ENCODE peak calls at places on chromosomes 7 and 10, in eight cellular contexts. O is IMR-90, D is H1, G is HCT116, I is SK-N-SH, S is A549, P is HepG2, K is GM12878. X is an unnamed sample.

GRCh38 chr10:113616244-113617074 is 47.4 kb downstream of the NRAP start:
- DNase-seq in D (no peak), O (no peak), K (no peak), S (peak; percentile 21), I (peak; percentile 21), G (peak; percentile 16), P (peak; percentile 6), X (peak; percentile 23)

GRCh38 chr10:22761569-22762220 is 47.3 kb upstream of the PIP4K2A start:
- DNase-seq in I (no peak), O (peak; percentile 6), S (no peak), G (no peak), K (no peak), P (no peak), D (no peak), X (no peak)

GRCh38 chr10:89706011-89706410 is 4.6 kb downstream of the KIF20B start:
- DNase-seq in O (peak; percentile 28), P (no peak), S (no peak), K (no peak), D (no peak), I (no peak), G (no peak), X (no peak)

GRCh38 chr7:1431644-1432380 is 27.5 kb downstream of the MICALL2 start:
- DNase-seq in S (no peak), O (no peak), D (no peak), I (no peak), G (no peak), K (no peak), P (no peak), X (no peak)

GRCh38 chr7:24948739-24949138 is 31.2 kb downstream of the OSBPL3 start:
- DNase-seq in O (no peak), D (no peak), I (no peak), K (no peak), S (no peak), P (no peak), G (no peak), X (no peak)

GRCh38 chr7:90424720-90425119 is 21.5 kb downstream of the CLDN12 start:
- DNase-seq in O (no peak), I (no peak), G (no peak), S (no peak), K (peak; percentile 53), P (no peak), D (no peak), X (no peak)

GRCh38 chr10:34454590-34455289 is 360.4 kb downstream of the PARD3 start:
- DNase-seq in G (no peak), S (no peak), D (no peak), O (peak; percentile 28), P (no peak), I (no peak), K (no peak), X (no peak)

GRCh38 chr7:16934947-16935742 is 53.4 kb upstream of the AGR3 start:
- DNase-seq in S (no peak), P (no peak), K (no peak), I (no peak), D (no peak), G (peak; percentile 48), O (peak; percentile 48), X (no peak)

GRCh38 chr7:2540133-2540532 is 15.2 kb downstream of the BRAT1 start:
- DNase-seq in D (no peak), S (no peak), O (no peak), K (no peak), P (no peak), G (no peak), I (no peak), X (no peak)

DNA sequence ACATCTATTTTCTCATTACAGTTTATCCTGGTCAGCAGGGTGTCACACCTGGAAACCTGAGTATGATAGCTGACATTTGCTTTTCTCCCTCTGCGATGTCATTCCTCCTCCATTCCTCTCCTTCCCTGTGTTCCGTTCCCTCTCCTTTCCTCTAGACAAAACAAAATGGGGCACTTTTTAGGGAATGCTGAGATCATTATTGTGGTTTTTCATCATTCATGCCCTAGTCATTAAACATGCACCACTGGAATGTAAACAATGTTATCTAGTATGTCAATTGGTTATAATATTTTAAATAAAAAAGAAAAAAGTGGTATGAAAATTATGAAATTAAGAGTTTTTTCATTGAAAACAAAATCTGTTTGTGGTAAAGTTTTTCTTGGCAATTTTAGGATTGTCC is 132.6 kb downstream of the MAPK8 start:
- DNase-seq in S (no peak), K (no peak), G (no peak), O (peak; percentile 81), P (no peak), D (no peak), I (no peak), X (peak; percentile 8)
- H3K27ac ChIP-seq in S (no peak overlapping the region), K (no peak overlapping the region), G (no peak overlapping the region), O (no peak overlapping the region), P (no peak overlapping the region), D (no peak overlapping the region), I (no peak overlapping the region), X (no peak overlapping the region)

DNA sequence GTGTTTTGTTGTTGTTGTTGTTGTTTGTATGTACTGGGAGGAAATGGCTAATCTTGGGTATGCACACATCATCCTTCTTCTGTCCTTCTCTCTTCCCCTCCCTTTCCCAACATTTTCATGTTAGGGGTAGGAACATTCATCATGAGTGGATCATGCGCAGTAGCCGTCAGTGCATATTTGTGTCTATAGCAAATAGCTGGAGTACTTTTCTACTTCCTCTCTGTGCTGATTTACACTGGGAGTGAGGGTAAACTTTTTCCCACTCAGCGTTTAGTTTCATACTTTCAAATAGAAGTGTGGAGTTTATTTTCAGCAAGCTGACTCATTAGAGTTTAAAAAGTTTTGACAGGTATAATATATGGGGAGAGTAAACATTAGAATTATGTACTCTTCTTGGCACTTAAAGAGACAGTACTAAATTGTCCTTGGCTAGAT is 80.5 kb upstream of the PRKG1 start:
- DNase-seq in I (no peak), D (no peak), S (no peak), G (no peak), O (peak; percentile 89), P (no peak), K (no peak), X (no peak)
- TF ChIP-seq RAD21 in I (no peak), D (no peak), S (no peak), G (no peak), O (no peak), P (no peak), K (no peak), X (no peak)

GRCh38 chr10:118725784-118726507 is 28.8 kb downstream of the CACUL1 start:
- DNase-seq in I (peak; percentile 68), D (no peak), P (no peak), O (peak; percentile 59), G (no peak), K (no peak), S (no peak), X (no peak)
- H3K27ac ChIP-seq in I (peak overlapping the region; percentile 91), D (no peak overlapping the region), P (no peak overlapping the region), O (no peak overlapping the region), G (no peak overlapping the region), K (no peak overlapping the region), S (no peak overlapping the region), X (no peak overlapping the region)

DNA sequence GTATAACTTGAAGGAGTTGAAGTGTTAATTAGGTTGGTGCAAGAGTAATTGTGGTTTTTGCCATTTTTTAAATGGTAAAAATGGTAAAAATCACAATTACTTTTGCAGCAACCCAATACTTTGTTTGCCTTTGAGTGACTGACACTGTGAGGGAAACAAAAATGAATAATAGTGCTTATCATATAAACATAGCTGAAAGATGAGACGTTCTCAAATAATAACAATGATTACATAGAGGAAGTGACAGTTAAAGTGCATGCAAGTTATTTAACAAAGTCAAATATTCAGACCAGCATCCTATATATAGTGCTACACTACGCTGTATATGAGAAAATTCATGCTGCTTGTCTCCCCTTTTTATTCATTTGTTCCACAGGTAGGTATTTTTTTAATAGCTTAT is 4.7 kb upstream of the HBP1 start:
- DNase-seq in O (peak; percentile 37), S (no peak), I (no peak), P (no peak), K (no peak), D (no peak), G (no peak), X (no peak)
- TF ChIP-seq RAD21 in O (no peak), S (no peak), I (no peak), P (no peak), K (no peak), D (no peak), G (no peak), X (no peak)

DNA sequence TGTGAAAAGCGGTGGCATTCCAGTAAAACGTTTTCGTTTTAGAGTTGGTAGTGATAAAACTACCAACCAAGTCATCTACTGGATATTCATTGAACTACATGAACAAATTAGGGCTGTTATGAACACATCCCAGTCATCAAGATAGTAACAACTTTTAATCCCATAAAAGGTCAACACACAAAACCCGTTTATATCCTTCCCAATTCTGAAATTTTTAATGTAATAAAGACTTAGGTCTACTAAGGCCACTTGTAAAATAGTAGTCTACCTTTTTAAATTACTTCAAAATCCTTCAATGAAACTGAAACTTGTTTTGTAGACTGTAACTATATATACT is 1.2 kb downstream of the ATAD1 start:
- DNase-seq in D (no peak), P (no peak), I (no peak), G (no peak), K (no peak), O (no peak), S (no peak), X (no peak)
- H3K27ac ChIP-seq in D (no peak overlapping the region), P (peak overlapping the region; percentile 89), I (peak overlapping the region; percentile 95), G (no peak overlapping the region), K (peak overlapping the region; percentile 98), O (peak overlapping the region; percentile 26), S (peak overlapping the region; percentile 85), X (peak overlapping the region; percentile 77)

X was measured in K562.